ENCODE peak calls at places on chromosomes 1 and 21, in seven cellular contexts. S is GM12878, N is K562, K is HCT116, G is H1, L is SK-N-SH, M is HepG2. O is an unnamed sample.

GRCh38 chr1:196777603-196778002 is 3.0 kb downstream of the CFHR3 start:
- DNase-seq in N (no peak), G (no peak), S (no peak), K (no peak), M (no peak), L (no peak), O (no peak)

GRCh38 chr21:42080788-42081083 is 9.6 kb downstream of the UMODL1 start:
- DNase-seq in G (no peak), L (no peak), N (no peak), S (no peak), M (no peak), K (no peak), O (no peak)

GRCh38 chr21:30199989-30200388 is 15.9 kb downstream of the CLDN8 start:
- DNase-seq in S (no peak), N (no peak), L (no peak), M (no peak), G (no peak), K (no peak), O (peak; percentile 54)

GRCh38 chr1:181587870-181588438 is 104.6 kb downstream of the CACNA1E start:
- DNase-seq in S (no peak), M (no peak), L (peak; percentile 29), N (peak; percentile 37), G (no peak), K (no peak), O (peak; percentile 39)

GRCh38 chr1:27154469-27154990 is 395 bp downstream of the SLC9A1 start:
- DNase-seq in N (no peak), M (no peak), G (no peak), L (no peak), K (no peak), S (no peak), O (no peak)

GRCh38 chr1:218476385-218476784 is 131.2 kb downstream of the TGFB2 start:
- DNase-seq in K (no peak), G (no peak), L (no peak), M (peak; percentile 35), S (no peak), N (no peak), O (no peak)

GRCh38 chr1:40314721-40315238 is 2.3 kb downstream of the COL9A2 start:
- DNase-seq in M (peak; percentile 55), L (no peak), N (no peak), S (no peak), K (no peak), G (no peak), O (no peak)

GRCh38 chr1:165248969-165249571 is 107.4 kb downstream of the LMX1A start:
- DNase-seq in S (no peak), L (no peak), N (no peak), K (no peak), G (no peak), M (no peak), O (no peak)

GRCh38 chr1:156128749-156129682 is 14.5 kb downstream of the LMNA start:
- DNase-seq in L (no peak), N (no peak), G (no peak), M (no peak), K (no peak), S (no peak), O (no peak)

GRCh38 chr1:84247425-84248220 is 53.9 kb upstream of the SAMD13 start:
- DNase-seq in S (no peak), L (no peak), N (peak; percentile 51), K (peak; percentile 93), G (no peak), M (no peak), O (no peak)

GRCh38 chr1:153659175-153659534 is 652 bp downstream of the SNAPIN start:
- DNase-seq in N (no peak), K (no peak), M (no peak), G (no peak), S (no peak), L (no peak), O (no peak)

GRCh38 chr1:151908228-151908691 is 1.1 kb downstream of the THEM4 start:
- DNase-seq in G (no peak), L (no peak), M (peak; percentile 13), S (no peak), N (peak; percentile 48), K (peak; percentile 43), O (peak; percentile 69)

GRCh38 chr1:25562101-25562927 is 18.9 kb downstream of the LDLRAP1 start:
- DNase-seq in M (peak; percentile 31), G (no peak), L (no peak), S (peak; percentile 48), N (peak; percentile 51), K (no peak), O (no peak)

GRCh38 chr1:78360584-78360983 is 130.2 kb upstream of the PTGFR start:
- DNase-seq in M (no peak), K (no peak), G (no peak), S (no peak), L (no peak), N (no peak), O (no peak)

GRCh38 chr1:8421721-8422120 is 103.8 kb downstream of the SLC45A1 start:
- DNase-seq in K (no peak), G (no peak), S (no peak), L (no peak), M (no peak), N (no peak), O (no peak)

GRCh38 chr1:12462586-12462985 is 155.4 kb downstream of the DHRS3 start:
- DNase-seq in S (no peak), G (no peak), M (no peak), N (no peak), K (no peak), L (no peak), O (no peak)

GRCh38 chr21:44329086-44329889 is 9.9 kb downstream of the CFAP410 start:
- DNase-seq in S (no peak), K (no peak), G (no peak), M (no peak), N (no peak), L (peak; percentile 86), O (no peak)

GRCh38 chr1:153946622-153947246 is at the start of gene DENND4B:
- DNase-seq in G (no peak), K (no peak), L (peak; percentile 99), N (peak; percentile 92), M (peak; percentile 75), S (no peak), O (peak; percentile 88)

GRCh38 chr1:54246097-54246721 is 46.2 kb downstream of the MRPL37 start:
- DNase-seq in K (no peak), N (no peak), S (no peak), L (no peak), M (no peak), G (no peak), O (no peak)

GRCh38 chr1:207750901-207751300 is 953 bp upstream of the CD46 start:
- DNase-seq in M (no peak), S (no peak), K (no peak), L (no peak), N (peak; percentile 44), G (no peak), O (no peak)

GRCh38 chr1:71850936-71851335 is 431.4 kb downstream of the NEGR1 start:
- DNase-seq in L (no peak), K (no peak), S (no peak), M (no peak), G (no peak), N (no peak), O (no peak)

GRCh38 chr1:17588048-17588781 is 48.7 kb downstream of the ARHGEF10L start:
- DNase-seq in G (no peak), N (no peak), S (no peak), M (peak; percentile 96), K (no peak), L (peak; percentile 89), O (no peak)

GRCh38 chr1:76336951-76337371 is 262.4 kb downstream of the ST6GALNAC3 start:
- DNase-seq in G (no peak), N (no peak), K (no peak), L (peak; percentile 78), S (no peak), M (no peak), O (no peak)

GRCh38 chr1:183585038-183585437 is 5.2 kb downstream of the NCF2 start:
- DNase-seq in S (no peak), N (no peak), K (peak; percentile 7), G (no peak), L (no peak), M (no peak), O (no peak)

GRCh38 chr1:209659909-209660308 is 7.7 kb upstream of the LAMB3 start:
- DNase-seq in M (no peak), N (no peak), G (no peak), S (no peak), K (no peak), L (no peak), O (no peak)

GRCh38 chr1:156082111-156083091 is at the start of gene MEX3A:
- DNase-seq in L (peak; percentile 94), S (no peak), K (no peak), G (peak; percentile 92), N (peak; percentile 89), M (peak; percentile 75), O (peak; percentile 81)

GRCh38 chr1:18373882-18374493 is 106.7 kb upstream of the KLHDC7A start:
- DNase-seq in G (peak; percentile 44), M (no peak), L (peak; percentile 56), K (no peak), N (peak; percentile 60), S (no peak), O (peak; percentile 15)

GRCh38 chr1:204670152-204670927 is 15.2 kb downstream of the LRRN2 start:
- DNase-seq in S (no peak), G (no peak), M (no peak), L (no peak), N (peak; percentile 72), K (no peak), O (no peak)

GRCh38 chr1:43056981-43057391 is 98.3 kb upstream of the SLC2A1 start:
- DNase-seq in K (no peak), G (no peak), N (no peak), L (no peak), M (no peak), S (no peak), O (no peak)

GRCh38 chr1:28512058-28512611 is 6.3 kb downstream of the RCC1 start:
- DNase-seq in N (peak; percentile 71), S (no peak), M (no peak), G (no peak), L (no peak), K (no peak), O (no peak)
- TF ChIP-seq JUND in N (no peak), S (no peak), M (no peak), G (no peak), L (no peak), K (no peak), O (no peak)

GRCh38 chr1:39258146-39258924 is 53.8 kb downstream of the MACF1 start:
- DNase-seq in M (peak; percentile 65), K (peak; percentile 55), N (peak; percentile 78), S (no peak), G (peak; percentile 47), L (peak; percentile 80), O (peak; percentile 68)
- TF ChIP-seq JUND in M (no peak), K (no peak), N (peak; percentile 22), S (no peak), G (no peak), L (no peak), O (no peak)

GRCh38 chr1:205978676-205979075 is 24.5 kb downstream of the RAB7B start:
- DNase-seq in K (no peak), N (no peak), L (no peak), G (no peak), S (no peak), M (no peak), O (no peak)
- TF ChIP-seq JUND in K (no peak), N (no peak), L (no peak), G (no peak), S (no peak), M (no peak), O (no peak)

DNA sequence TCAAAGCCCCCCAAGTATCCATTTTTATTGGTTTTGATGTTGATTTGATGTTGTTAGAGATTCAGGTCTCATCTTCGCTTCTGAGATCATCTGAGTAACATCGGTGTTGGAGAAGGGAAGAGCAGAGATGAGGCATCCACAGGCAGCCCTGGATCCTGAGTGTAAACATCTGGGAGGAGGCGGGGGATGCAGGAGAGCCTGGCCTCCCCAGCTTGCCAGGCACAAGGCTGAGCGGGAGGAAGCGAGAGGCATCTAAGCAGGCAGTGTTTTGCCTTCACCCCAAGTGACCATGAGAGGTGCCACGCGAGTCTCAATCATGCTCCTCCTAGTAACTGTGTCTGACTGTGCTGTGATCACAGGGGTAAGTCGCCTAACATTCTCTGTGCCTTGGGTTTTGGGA is at the start of gene PROK1:
- DNase-seq in M (no peak), N (no peak), G (no peak), K (no peak), S (no peak), L (no peak), O (no peak)
- TF ChIP-seq JUND in M (no peak), N (no peak), G (no peak), K (no peak), S (no peak), L (no peak), O (no peak)

O was measured in T47D.